ENCODE peak calls at places on chromosomes 12 and 14, in six cellular contexts. One of them, this sample, is unnamed.

GRCh38 chr14:49972840-49973239 is 80.0 kb downstream of the ARF6 start:
- DNase-seq in RPMI7951: peak; percentile 90
- DNase-seq in SHP77: peak; percentile 10
- DNase-seq in activated CD8-positive, alpha-beta memory T cell treated with anti-CD3 and anti-CD28 coated beads for 1 hour: peak; percentile 17
- DNase-seq in mammary epithelial cell: peak; percentile 89
- DNase-seq in neural crest cell: no peak
- DNase-seq in this sample: no peak

GRCh38 chr14:89343356-89343755 is 73.7 kb downstream of the FOXN3 start:
- DNase-seq in RPMI7951: no peak
- DNase-seq in SHP77: no peak
- DNase-seq in activated CD8-positive, alpha-beta memory T cell treated with anti-CD3 and anti-CD28 coated beads for 1 hour: no peak
- DNase-seq in mammary epithelial cell: no peak
- DNase-seq in neural crest cell: no peak
- DNase-seq in this sample: no peak

GRCh38 chr12:22231836-22232235 is 102.7 kb downstream of the ST8SIA1 start:
- DNase-seq in RPMI7951: peak; percentile 30
- DNase-seq in SHP77: no peak
- DNase-seq in activated CD8-positive, alpha-beta memory T cell treated with anti-CD3 and anti-CD28 coated beads for 1 hour: no peak
- DNase-seq in mammary epithelial cell: no peak
- DNase-seq in neural crest cell: no peak
- DNase-seq in this sample: no peak

GRCh38 chr12:89263153-89263552 is 89.1 kb downstream of the DUSP6 start:
- DNase-seq in RPMI7951: no peak
- DNase-seq in SHP77: no peak
- DNase-seq in activated CD8-positive, alpha-beta memory T cell treated with anti-CD3 and anti-CD28 coated beads for 1 hour: no peak
- DNase-seq in mammary epithelial cell: no peak
- DNase-seq in neural crest cell: no peak
- DNase-seq in this sample: no peak

GRCh38 chr12:52207895-52208294 is 16.1 kb upstream of the KRT80 start:
- DNase-seq in RPMI7951: peak; percentile 73
- DNase-seq in SHP77: no peak
- DNase-seq in activated CD8-positive, alpha-beta memory T cell treated with anti-CD3 and anti-CD28 coated beads for 1 hour: no peak
- DNase-seq in mammary epithelial cell: peak; percentile 52
- DNase-seq in neural crest cell: no peak
- DNase-seq in this sample: no peak

GRCh38 chr12:76024102-76024781 is 7.3 kb downstream of the PHLDA1 start:
- DNase-seq in RPMI7951: peak; percentile 34
- DNase-seq in SHP77: no peak
- DNase-seq in activated CD8-positive, alpha-beta memory T cell treated with anti-CD3 and anti-CD28 coated beads for 1 hour: no peak
- DNase-seq in mammary epithelial cell: peak; percentile 11
- DNase-seq in neural crest cell: no peak
- DNase-seq in this sample: no peak

GRCh38 chr12:80580254-80580653 is 127.2 kb upstream of the MYF6 start:
- DNase-seq in RPMI7951: peak; percentile 95
- DNase-seq in SHP77: no peak
- DNase-seq in activated CD8-positive, alpha-beta memory T cell treated with anti-CD3 and anti-CD28 coated beads for 1 hour: no peak
- DNase-seq in mammary epithelial cell: peak; percentile 80
- DNase-seq in neural crest cell: no peak
- DNase-seq in this sample: no peak

GRCh38 chr12:57162541-57163125 is 15.2 kb upstream of the LRP1-AS start:
- DNase-seq in RPMI7951: no peak
- DNase-seq in SHP77: no peak
- DNase-seq in activated CD8-positive, alpha-beta memory T cell treated with anti-CD3 and anti-CD28 coated beads for 1 hour: no peak
- DNase-seq in mammary epithelial cell: no peak
- DNase-seq in neural crest cell: no peak
- DNase-seq in this sample: no peak

GRCh38 chr14:70525691-70526090 is 9.1 kb downstream of the ADAM20 start:
- DNase-seq in RPMI7951: no peak
- DNase-seq in SHP77: no peak
- DNase-seq in activated CD8-positive, alpha-beta memory T cell treated with anti-CD3 and anti-CD28 coated beads for 1 hour: no peak
- DNase-seq in mammary epithelial cell: no peak
- DNase-seq in neural crest cell: no peak
- DNase-seq in this sample: no peak

GRCh38 chr12:46875095-46875494 is 49.3 kb upstream of the SLC38A4 start:
- DNase-seq in RPMI7951: no peak
- DNase-seq in SHP77: no peak
- DNase-seq in activated CD8-positive, alpha-beta memory T cell treated with anti-CD3 and anti-CD28 coated beads for 1 hour: no peak
- DNase-seq in mammary epithelial cell: no peak
- DNase-seq in neural crest cell: no peak
- DNase-seq in this sample: no peak

GRCh38 chr14:72590577-72590976 is 303.3 kb downstream of the DPF3 start:
- DNase-seq in RPMI7951: no peak
- DNase-seq in SHP77: no peak
- DNase-seq in activated CD8-positive, alpha-beta memory T cell treated with anti-CD3 and anti-CD28 coated beads for 1 hour: no peak
- DNase-seq in mammary epithelial cell: no peak
- DNase-seq in neural crest cell: no peak
- DNase-seq in this sample: no peak

GRCh38 chr12:122104844-122105243 is 26.3 kb downstream of the MLXIP start:
- DNase-seq in RPMI7951: no peak
- DNase-seq in SHP77: no peak
- DNase-seq in activated CD8-positive, alpha-beta memory T cell treated with anti-CD3 and anti-CD28 coated beads for 1 hour: no peak
- DNase-seq in mammary epithelial cell: no peak
- DNase-seq in neural crest cell: no peak
- DNase-seq in this sample: no peak

GRCh38 chr12:116166306-116166705 is 111.2 kb downstream of the MED13L start:
- DNase-seq in RPMI7951: no peak
- DNase-seq in SHP77: no peak
- DNase-seq in activated CD8-positive, alpha-beta memory T cell treated with anti-CD3 and anti-CD28 coated beads for 1 hour: no peak
- DNase-seq in mammary epithelial cell: no peak
- DNase-seq in neural crest cell: no peak
- DNase-seq in this sample: no peak

GRCh38 chr14:102390064-102390463 is 27.3 kb downstream of the TECPR2 start:
- DNase-seq in RPMI7951: no peak
- DNase-seq in SHP77: no peak
- DNase-seq in activated CD8-positive, alpha-beta memory T cell treated with anti-CD3 and anti-CD28 coated beads for 1 hour: no peak
- DNase-seq in mammary epithelial cell: peak; percentile 40
- DNase-seq in neural crest cell: no peak
- DNase-seq in this sample: no peak

GRCh38 chr12:63496654-63497053 is 171.6 kb downstream of the DPY19L2 start:
- DNase-seq in RPMI7951: no peak
- DNase-seq in SHP77: no peak
- DNase-seq in activated CD8-positive, alpha-beta memory T cell treated with anti-CD3 and anti-CD28 coated beads for 1 hour: no peak
- DNase-seq in mammary epithelial cell: no peak
- DNase-seq in neural crest cell: no peak
- DNase-seq in this sample: no peak

GRCh38 chr12:75853621-75854020 is 178.0 kb downstream of the PHLDA1 start:
- DNase-seq in RPMI7951: peak; percentile 55
- DNase-seq in SHP77: no peak
- DNase-seq in activated CD8-positive, alpha-beta memory T cell treated with anti-CD3 and anti-CD28 coated beads for 1 hour: no peak
- DNase-seq in mammary epithelial cell: no peak
- DNase-seq in neural crest cell: no peak
- DNase-seq in this sample: no peak

GRCh38 chr14:58963873-58964597 is 224.4 kb upstream of the DAAM1 start:
- DNase-seq in RPMI7951: no peak
- DNase-seq in SHP77: no peak
- DNase-seq in activated CD8-positive, alpha-beta memory T cell treated with anti-CD3 and anti-CD28 coated beads for 1 hour: no peak
- DNase-seq in mammary epithelial cell: no peak
- DNase-seq in neural crest cell: no peak
- DNase-seq in this sample: no peak

GRCh38 chr14:88454886-88455285 is 69.4 kb downstream of the SPATA7 start:
- DNase-seq in RPMI7951: peak; percentile 17
- DNase-seq in SHP77: no peak
- DNase-seq in activated CD8-positive, alpha-beta memory T cell treated with anti-CD3 and anti-CD28 coated beads for 1 hour: no peak
- DNase-seq in mammary epithelial cell: no peak
- DNase-seq in neural crest cell: no peak
- DNase-seq in this sample: no peak

This sample was measured in stimulated activated CD8-positive, alpha-beta memory T cell treated with anti-CD3 and anti-CD28 coated beads, Interleukin-15, amount 100 ng/mL, for 4 hours.